ENCODE peak calls at places on chromosomes 6 and 20, in nine cellular contexts. S is ovary, Z is epithelial cell of esophagus, Q is choroid plexus epithelial cell, P is GM23338, B is upper lobe of right lung, G is fibroblast of lung, H is GM12865, X is tibial nerve. O is an unnamed sample.
A peak's percentile ranks its signal among the peaks of the same experiment; 100 is the strongest.

GRCh38 chr20:51313275-51313898 is 229.1 kb downstream of the NFATC2 start:
- DNase-seq in S (no peak), Z (peak; percentile 28), Q (peak; percentile 31), P (no peak), B (no peak), G (no peak), H (no peak), X (no peak), O (no peak)

GRCh38 chr6:5023923-5024322 is 20.1 kb upstream of the RPP40 start:
- DNase-seq in S (no peak), Z (no peak), Q (no peak), P (no peak), B (no peak), G (no peak), H (no peak), X (no peak), O (no peak)

GRCh38 chr6:129117355-129117754 is 234.4 kb downstream of the LAMA2 start:
- DNase-seq in S (no peak), Z (no peak), Q (peak; percentile 31), P (no peak), B (no peak), G (no peak), H (no peak), X (no peak), O (no peak)

GRCh38 chr20:1883986-1884385 is 11.2 kb upstream of the SIRPA start:
- DNase-seq in S (no peak), Z (no peak), Q (no peak), P (no peak), B (no peak), G (no peak), H (no peak), X (no peak), O (no peak)

GRCh38 chr6:36563237-36563927 is 16.1 kb upstream of the STK38 start:
- DNase-seq in S (no peak), Z (no peak), Q (peak; percentile 51), P (no peak), B (no peak), G (no peak), H (no peak), X (no peak), O (no peak)

GRCh38 chr6:45916692-45917091 is 99.0 kb downstream of the CLIC5 start:
- DNase-seq in S (no peak), Z (no peak), Q (no peak), P (no peak), B (no peak), G (no peak), H (no peak), X (no peak), O (no peak)

GRCh38 chr6:7703148-7703680 is 22.7 kb upstream of the BMP6 start:
- DNase-seq in S (no peak), Z (peak; percentile 52), Q (no peak), P (no peak), B (no peak), G (no peak), H (no peak), X (no peak), O (no peak)

GRCh38 chr20:56247954-56248782 is at the start of gene MC3R:
- DNase-seq in S (peak; percentile 58), Z (peak; percentile 71), Q (peak; percentile 45), P (peak; percentile 30), B (peak; percentile 69), G (peak; percentile 28), H (peak; percentile 65), X (no peak), O (no peak)

GRCh38 chr6:89895273-89895874 is 1.1 kb downstream of the GJA10 start:
- DNase-seq in S (no peak), Z (peak; percentile 68), Q (peak; percentile 81), P (peak; percentile 84), B (no peak), G (peak; percentile 60), H (no peak), X (no peak), O (peak; percentile 28)

GRCh38 chr20:63177134-63177784 is 38.7 kb downstream of the YTHDF1 start:
- DNase-seq in S (no peak), Z (peak; percentile 34), Q (no peak), P (peak; percentile 70), B (no peak), G (no peak), H (peak; percentile 18), X (no peak), O (no peak)

GRCh38 chr20:63179876-63180275 is 36.1 kb downstream of the YTHDF1 start:
- DNase-seq in S (no peak), Z (no peak), Q (no peak), P (no peak), B (no peak), G (no peak), H (no peak), X (no peak), O (no peak)

GRCh38 chr20:63177785-63178444 is 38.0 kb downstream of the YTHDF1 start:
- DNase-seq in S (no peak), Z (peak; percentile 11), Q (peak; percentile 7), P (no peak), B (no peak), G (no peak), H (no peak), X (no peak), O (no peak)

GRCh38 chr20:63178889-63179751 is 36.8 kb downstream of the YTHDF1 start:
- DNase-seq in S (no peak), Z (peak; percentile 53), Q (peak; percentile 11), P (peak; percentile 53), B (no peak), G (peak; percentile 6), H (peak; percentile 71), X (no peak), O (no peak)

GRCh38 chr20:63178445-63178818 is 37.5 kb downstream of the YTHDF1 start:
- DNase-seq in S (no peak), Z (no peak), Q (no peak), P (peak; percentile 89), B (no peak), G (no peak), H (no peak), X (no peak), O (no peak)
- H3K4me3 ChIP-seq in S (no peak overlapping the region), Z (no peak overlapping the region), Q (no peak overlapping the region), P (peak overlapping the region; percentile 69), B (no peak overlapping the region), G (no peak overlapping the region), H (no peak overlapping the region), X (no peak overlapping the region), O (no peak overlapping the region)

GRCh38 chr6:31700716-31701401 is 2.3 kb downstream of the ABHD16A start:
- DNase-seq in S (no peak), Z (no peak), Q (no peak), P (no peak), B (no peak), G (no peak), H (no peak), X (no peak), O (no peak)
- H3K4me3 ChIP-seq in S (no peak overlapping the region), Z (no peak overlapping the region), Q (no peak overlapping the region), P (no peak overlapping the region), B (no peak overlapping the region), G (peak overlapping the region; percentile 10), H (no peak overlapping the region), X (no peak overlapping the region), O (no peak overlapping the region)

DNA sequence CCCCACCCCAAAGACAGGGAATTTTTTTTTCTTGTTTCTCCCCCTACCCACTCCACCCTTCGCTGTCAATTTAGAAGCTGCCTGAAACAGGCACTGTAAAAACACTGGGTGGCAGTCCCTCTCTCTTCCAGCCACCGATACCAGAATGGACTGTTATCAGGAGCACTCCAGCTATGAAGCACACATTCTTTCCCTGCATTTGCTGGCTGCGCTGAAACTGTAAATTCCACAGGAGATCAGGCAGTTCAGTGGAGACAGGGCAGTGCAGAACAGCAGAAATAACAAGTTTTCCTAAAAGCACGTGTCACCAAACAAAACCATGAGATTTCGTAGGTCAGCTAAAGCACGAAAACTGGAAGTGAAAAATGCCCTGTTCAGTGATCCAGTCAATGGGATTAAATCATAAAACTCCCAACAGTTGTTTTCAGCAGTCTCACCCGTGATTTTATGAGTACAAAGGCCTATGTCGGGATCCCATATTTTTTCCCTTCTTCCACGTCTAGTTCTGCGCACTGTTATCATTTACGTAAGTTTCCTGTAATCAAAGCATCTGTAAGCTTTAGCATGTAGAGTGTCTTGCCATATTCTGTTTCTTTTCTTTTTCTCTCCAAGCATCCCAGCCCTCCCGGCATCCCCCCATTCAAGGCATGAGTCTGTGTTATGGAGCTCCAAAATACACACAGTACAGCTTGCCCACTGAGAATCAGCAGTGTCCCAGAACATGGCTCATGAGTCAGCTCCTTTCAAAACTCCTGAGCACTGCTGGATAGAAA is 359.9 kb upstream of the EPHA7 start:
- DNase-seq in S (peak; percentile 37), Z (no peak), Q (peak; percentile 92), P (peak; percentile 26), B (no peak), G (peak; percentile 48), H (no peak), X (no peak), O (no peak)
- H3K4me3 ChIP-seq in S (no peak overlapping the region), Z (no peak overlapping the region), Q (peak overlapping the region; percentile 6), P (no peak overlapping the region), B (no peak overlapping the region), G (no peak overlapping the region), H (no peak overlapping the region), X (no peak overlapping the region), O (no peak overlapping the region)

GRCh38 chr20:43459022-43459942 is 1.6 kb downstream of the SRSF6 start:
- DNase-seq in S (peak; percentile 49), Z (peak; percentile 20), Q (peak; percentile 41), P (no peak), B (no peak), G (peak; percentile 35), H (no peak), X (no peak), O (no peak)
- H3K4me3 ChIP-seq in S (peak overlapping the region; percentile 97), Z (peak overlapping the region; percentile 87), Q (peak overlapping the region; percentile 94), P (peak overlapping the region; percentile 97), B (peak overlapping the region; percentile 90), G (peak overlapping the region; percentile 96), H (peak overlapping the region; percentile 86), X (peak overlapping the region; percentile 93), O (peak overlapping the region; percentile 85)

O was measured in skeletal muscle cell.